ENCODE peak calls at places on chromosomes 1 and 21, in four cellular contexts. X is K562, S is GM12878, T is HepG2. E is an unnamed sample.

GRCh38 chr1:89723863-89724262 is 90.9 kb downstream of the LRRC8C start:
- DNase-seq in T (no peak), X (no peak), S (no peak), E (no peak)

GRCh38 chr1:119294199-119294598 is 74.4 kb upstream of the HAO2 start:
- DNase-seq in X (no peak), T (no peak), S (no peak), E (no peak)

GRCh38 chr1:229674042-229674441 is 48.0 kb downstream of the URB2 start:
- DNase-seq in T (no peak), S (no peak), X (no peak), E (peak)

GRCh38 chr1:206472886-206473285 is 2.6 kb downstream of the IKBKE start:
- DNase-seq in T (no peak), X (no peak), S (no peak), E (no peak)

GRCh38 chr1:25338188-25338981 is at the start of gene TMEM50A:
- DNase-seq in S (peak), T (peak), X (peak), E (peak)

GRCh38 chr1:221801773-221802516 is 60.1 kb upstream of the DUSP10 start:
- DNase-seq in T (no peak), S (no peak), X (no peak), E (no peak)

GRCh38 chr21:41407541-41408460 is 18.2 kb upstream of the MX1 start:
- DNase-seq in X (no peak), T (no peak), S (no peak), E (no peak)

GRCh38 chr1:166796620-166797236 is 42.5 kb upstream of the POGK start:
- DNase-seq in X (no peak), S (no peak), T (no peak), E (no peak)

GRCh38 chr21:28359300-28359699 is 633.4 kb downstream of the LTN1 start:
- DNase-seq in T (no peak), X (no peak), S (no peak), E (no peak)

GRCh38 chr1:67647036-67647798 is 37.8 kb upstream of the GADD45A start:
- DNase-seq in S (no peak), T (no peak), X (no peak), E (no peak)

GRCh38 chr1:24105368-24106160 is 6.4 kb downstream of the MYOM3 start:
- DNase-seq in X (no peak), S (no peak), T (no peak), E (no peak)

GRCh38 chr1:208039536-208040332 is 128.8 kb upstream of the CD34 start:
- DNase-seq in T (no peak), S (no peak), X (no peak), E (no peak)

GRCh38 chr1:9591669-9592509 is 3.2 kb downstream of the TMEM201 start:
- DNase-seq in T (no peak), X (no peak), S (no peak), E (no peak)

GRCh38 chr1:211928993-211929637 is 98.6 kb upstream of the LPGAT1 start:
- DNase-seq in X (peak), T (peak), S (no peak), E (no peak)

GRCh38 chr1:175887981-175888428 is 144.6 kb upstream of the TNR start:
- DNase-seq in T (peak), S (no peak), X (peak), E (peak)

GRCh38 chr1:94640125-94640524 is 98.6 kb upstream of the F3 start:
- DNase-seq in X (no peak), S (no peak), T (no peak), E (no peak)

GRCh38 chr1:201095581-201096531 is 16.4 kb downstream of the CACNA1S start:
- DNase-seq in S (no peak), T (no peak), X (no peak), E (no peak)

GRCh38 chr1:117162806-117163205 is 41.3 kb upstream of the TRIM45 start:
- DNase-seq in S (no peak), T (no peak), X (no peak), E (no peak)

GRCh38 chr21:15659768-15660423 is 69.9 kb upstream of the USP25 start:
- DNase-seq in T (peak), S (no peak), X (no peak), E (no peak)

GRCh38 chr1:7334475-7335035 is 436.5 kb upstream of the VAMP3 start:
- DNase-seq in S (no peak), T (no peak), X (no peak), E (peak)

GRCh38 chr1:15578921-15579682 is 5.7 kb downstream of the AGMAT start:
- DNase-seq in X (no peak), S (peak), T (no peak), E (no peak)

DNA sequence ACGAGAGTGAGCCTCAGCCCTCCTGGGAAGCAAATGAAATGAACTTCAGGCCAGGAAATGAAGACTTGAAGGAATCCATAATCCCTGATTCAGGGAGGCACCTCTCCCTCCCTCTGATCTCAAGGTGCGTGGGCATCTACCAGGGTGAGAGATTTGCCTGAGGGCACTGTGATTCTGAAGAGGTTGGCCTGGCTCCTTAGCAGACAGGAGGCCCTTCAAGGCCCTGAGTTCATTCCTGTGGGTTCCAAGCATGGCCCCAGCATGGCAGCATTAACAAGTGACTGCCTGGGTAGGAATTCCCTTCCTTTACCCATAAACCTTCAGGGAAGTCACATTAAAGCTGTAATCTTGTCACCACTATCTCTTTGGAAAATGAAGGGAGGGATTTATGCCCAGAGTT is 29.8 kb upstream of the IFNGR2 start:
- DNase-seq in T (no peak), S (no peak), X (no peak), E (no peak)
- TF ChIP-seq FOXM1 in T (no peak), S (no peak), X (no peak), E (no peak)

GRCh38 chr21:42571391-42572150 is 57.9 kb downstream of the SLC37A1 start:
- DNase-seq in S (no peak), T (no peak), X (no peak), E (no peak)
- TF ChIP-seq FOXK2 in S (no peak), T (no peak), X (no peak), E (no peak)

GRCh38 chr1:203273869-203274602 is 31.3 kb upstream of the BTG2 start:
- DNase-seq in X (no peak), S (no peak), T (no peak), E (no peak)
- TF ChIP-seq BHLHE40 in X (no peak), S (no peak), T (no peak), E (no peak)

GRCh38 chr21:29888437-29888836 is 51.4 kb downstream of the GRIK1 start:
- DNase-seq in X (no peak), S (no peak), T (no peak), E (no peak)
- TF ChIP-seq FOXM1 in X (no peak), S (no peak), T (no peak), E (no peak)

GRCh38 chr21:42721341-42721824 is 68.0 kb downstream of the PDE9A start:
- DNase-seq in S (no peak), X (no peak), T (peak), E (no peak)
- TF ChIP-seq FOXK2 in S (no peak), X (no peak), T (no peak), E (no peak)

GRCh38 chr1:6075747-6076146 is 30.1 kb downstream of the KCNAB2 start:
- DNase-seq in X (peak), T (peak), S (no peak), E (no peak)
- TF ChIP-seq BHLHE40 in X (no peak), T (no peak), S (no peak), E (no peak)

GRCh38 chr21:45290948-45291612 is 3.4 kb upstream of the POFUT2 start:
- DNase-seq in S (no peak), X (no peak), T (no peak), E (no peak)

GRCh38 chr21:45291613-45292398 is 4.1 kb upstream of the POFUT2 start:
- DNase-seq in T (no peak), S (no peak), X (peak), E (no peak)

GRCh38 chr21:45293214-45293725 is 5.6 kb upstream of the POFUT2 start:
- DNase-seq in X (no peak), S (no peak), T (no peak), E (no peak)

GRCh38 chr21:45293726-45294401 is 6.2 kb upstream of the POFUT2 start:
- DNase-seq in T (no peak), X (no peak), S (no peak), E (no peak)

GRCh38 chr21:45292399-45293213 is 4.9 kb upstream of the POFUT2 start:
- DNase-seq in X (peak), T (peak), S (no peak), E (peak)
- TF ChIP-seq FOXM1 in X (peak), T (no peak), S (no peak), E (no peak)

GRCh38 chr1:37670133-37670532 is 22.2 kb upstream of the CDCA8 start:
- DNase-seq in S (no peak), T (no peak), X (no peak), E (no peak)

GRCh38 chr1:37676281-37677243 is 15.8 kb upstream of the CDCA8 start:
- DNase-seq in T (no peak), X (no peak), S (peak), E (no peak)

GRCh38 chr1:37671261-37671660 is 21.1 kb upstream of the CDCA8 start:
- DNase-seq in S (no peak), X (no peak), T (no peak), E (no peak)

GRCh38 chr1:37677808-37678207 is 14.5 kb upstream of the CDCA8 start:
- DNase-seq in S (no peak), X (no peak), T (no peak), E (no peak)

GRCh38 chr1:37673920-37674319 is 18.4 kb upstream of the CDCA8 start:
- DNase-seq in T (no peak), X (peak), S (no peak), E (no peak)
- TF ChIP-seq FOXK2 in T (no peak), X (no peak), S (no peak), E (no peak)

GRCh38 chr1:121538943-121539575 is 354.3 kb downstream of the SRGAP2C start:
- DNase-seq in S (no peak), X (no peak), T (peak), E (no peak)
- TF ChIP-seq BHLHE40 in S (no peak), X (no peak), T (no peak), E (no peak)

E was measured in HEK293T.